ENCODE peak calls at places on chromosomes 3 and 15, in eight cellular contexts. G, Z, W, V, I, F, L and Q are unnamed samples.

GRCh38 chr15:60720084-60720483 is 241.1 kb upstream of the ICE2 start:
- DNase-seq in G (no peak), Z (no peak), W (no peak), V (no peak), I (no peak), F (no peak), L (no peak), Q (no peak)

GRCh38 chr3:191066669-191067068 is 132.4 kb upstream of the OSTN start:
- DNase-seq in G (no peak), Z (no peak), W (no peak), V (no peak), I (no peak), F (no peak), L (peak), Q (no peak)

GRCh38 chr3:127226946-127227842 is 34.3 kb downstream of the PRR23E start:
- DNase-seq in G (no peak), Z (peak), W (no peak), V (no peak), I (no peak), F (no peak), L (no peak), Q (no peak)

GRCh38 chr3:52536112-52536368 is 365 bp upstream of the UQCC5 start:
- DNase-seq in G (no peak), Z (no peak), W (no peak), V (no peak), I (no peak), F (no peak), L (no peak), Q (no peak)

GRCh38 chr3:25846282-25846681 is 56.4 kb downstream of the OXSM start:
- DNase-seq in G (no peak), Z (no peak), W (no peak), V (no peak), I (no peak), F (no peak), L (no peak), Q (no peak)

GRCh38 chr3:122937745-122938144 is 89.8 kb downstream of the SEMA5B start:
- DNase-seq in G (no peak), Z (no peak), W (no peak), V (no peak), I (no peak), F (no peak), L (no peak), Q (no peak)

GRCh38 chr3:149395107-149396089 is 17.9 kb upstream of the TM4SF1 start:
- DNase-seq in G (peak), Z (no peak), W (peak), V (no peak), I (no peak), F (peak), L (no peak), Q (no peak)

GRCh38 chr15:76376816-76377215 is 40.2 kb downstream of the ISL2 start:
- DNase-seq in G (no peak), Z (peak), W (no peak), V (no peak), I (no peak), F (no peak), L (no peak), Q (no peak)

GRCh38 chr3:99875573-99875924 is 57.9 kb downstream of the CMSS1 start:
- DNase-seq in G (no peak), Z (no peak), W (no peak), V (no peak), I (no peak), F (no peak), L (no peak), Q (no peak)

GRCh38 chr3:120348981-120349818 is at the start of gene LRRC58:
- DNase-seq in G (peak), Z (peak), W (peak), V (peak), I (peak), F (peak), L (peak), Q (peak)
- TF ChIP-seq CTCF in G (no peak), Z (peak), W (peak), V (peak), I (no peak), F (no peak), L (peak), Q (peak)

GRCh38 chr15:47682661-47683060 is 34.6 kb upstream of the SEMA6D start:
- DNase-seq in G (no peak), Z (no peak), W (no peak), V (no peak), I (no peak), F (no peak), L (no peak), Q (no peak)
- TF ChIP-seq CTCF in G (no peak), Z (no peak), W (no peak), V (no peak), I (no peak), F (no peak), L (no peak), Q (no peak)

GRCh38 chr3:54963621-54964020 is 35.8 kb upstream of the LRTM1 start:
- DNase-seq in G (no peak), Z (no peak), W (no peak), V (no peak), I (no peak), F (no peak), L (no peak), Q (no peak)

GRCh38 chr3:54964081-54964480 is 36.2 kb upstream of the LRTM1 start:
- DNase-seq in G (no peak), Z (no peak), W (no peak), V (no peak), I (no peak), F (no peak), L (no peak), Q (no peak)

GRCh38 chr3:54967586-54968244 is 39.9 kb upstream of the LRTM1 start:
- DNase-seq in G (no peak), Z (no peak), W (no peak), V (no peak), I (no peak), F (no peak), L (no peak), Q (no peak)

GRCh38 chr3:54966979-54967378 is 39.1 kb upstream of the LRTM1 start:
- DNase-seq in G (no peak), Z (no peak), W (no peak), V (no peak), I (no peak), F (no peak), L (no peak), Q (no peak)

DNA sequence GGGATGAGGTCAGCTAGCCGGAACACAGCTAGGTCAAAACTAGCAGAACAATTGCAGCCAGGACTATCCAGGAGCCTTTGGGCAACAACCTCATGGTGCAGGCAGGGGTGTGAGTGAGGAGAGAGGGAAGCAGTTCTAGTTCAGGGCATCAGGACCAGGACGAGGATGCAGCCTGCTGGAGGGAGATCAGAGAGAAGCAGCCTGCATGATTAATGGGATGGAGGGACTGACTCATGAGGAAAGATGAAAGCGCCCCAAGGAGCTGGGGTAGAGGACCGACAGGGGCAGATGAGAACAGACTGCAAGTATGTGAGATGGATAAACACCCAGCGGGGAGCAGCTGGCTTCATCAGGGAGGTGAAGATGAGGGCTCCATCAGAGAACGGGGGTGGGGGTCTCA is 37.9 kb upstream of the LRTM1 start:
- DNase-seq in G (no peak), Z (no peak), W (no peak), V (no peak), I (no peak), F (no peak), L (peak), Q (no peak)
- TF ChIP-seq CTCF in G (no peak), Z (no peak), W (no peak), V (no peak), I (no peak), F (no peak), L (no peak), Q (no peak)

GRCh38 chr3:183542355-183542754 is 13.2 kb downstream of the KLHL6 start:
- DNase-seq in G (no peak), Z (no peak), W (no peak), V (no peak), I (no peak), F (no peak), L (no peak), Q (no peak)

GRCh38 chr3:183539821-183540220 is 15.7 kb downstream of the KLHL6 start:
- DNase-seq in G (no peak), Z (no peak), W (no peak), V (no peak), I (no peak), F (no peak), L (no peak), Q (no peak)

GRCh38 chr3:183540501-183541234 is 14.8 kb downstream of the KLHL6 start:
- DNase-seq in G (no peak), Z (no peak), W (peak), V (no peak), I (no peak), F (no peak), L (no peak), Q (no peak)

GRCh38 chr3:183541738-183542137 is 13.8 kb downstream of the KLHL6 start:
- DNase-seq in G (no peak), Z (no peak), W (peak), V (no peak), I (no peak), F (no peak), L (no peak), Q (no peak)

GRCh38 chr3:183541235-183541655 is 14.3 kb downstream of the KLHL6 start:
- DNase-seq in G (no peak), Z (no peak), W (no peak), V (no peak), I (no peak), F (no peak), L (no peak), Q (no peak)
- TF ChIP-seq CTCF in G (no peak), Z (no peak), W (no peak), V (no peak), I (no peak), F (no peak), L (no peak), Q (no peak)

DNA sequence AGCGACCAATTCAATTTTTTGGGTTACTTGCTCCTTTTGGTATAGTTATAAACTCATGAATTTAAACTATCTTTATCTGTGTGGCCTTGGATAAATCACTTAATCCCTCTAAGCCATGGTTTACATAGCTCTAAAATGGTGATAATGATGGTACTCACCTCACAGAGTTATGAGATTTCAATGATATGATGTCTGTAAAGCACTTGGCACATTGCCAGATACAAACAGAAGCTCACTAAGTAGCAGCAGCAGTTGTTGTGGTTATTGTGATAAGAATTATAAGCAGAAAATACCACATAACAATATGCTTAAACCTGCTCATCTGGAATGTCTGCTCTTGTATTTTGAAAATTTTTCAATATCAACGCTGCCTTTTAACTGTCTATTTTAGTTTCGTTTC is 185.1 kb upstream of the SNTN start:
- DNase-seq in G (no peak), Z (no peak), W (no peak), V (no peak), I (no peak), F (no peak), L (no peak), Q (no peak)
- TF ChIP-seq CTCF in G (no peak), Z (no peak), W (no peak), V (no peak), I (no peak), F (no peak), L (no peak), Q (no peak)

DNA sequence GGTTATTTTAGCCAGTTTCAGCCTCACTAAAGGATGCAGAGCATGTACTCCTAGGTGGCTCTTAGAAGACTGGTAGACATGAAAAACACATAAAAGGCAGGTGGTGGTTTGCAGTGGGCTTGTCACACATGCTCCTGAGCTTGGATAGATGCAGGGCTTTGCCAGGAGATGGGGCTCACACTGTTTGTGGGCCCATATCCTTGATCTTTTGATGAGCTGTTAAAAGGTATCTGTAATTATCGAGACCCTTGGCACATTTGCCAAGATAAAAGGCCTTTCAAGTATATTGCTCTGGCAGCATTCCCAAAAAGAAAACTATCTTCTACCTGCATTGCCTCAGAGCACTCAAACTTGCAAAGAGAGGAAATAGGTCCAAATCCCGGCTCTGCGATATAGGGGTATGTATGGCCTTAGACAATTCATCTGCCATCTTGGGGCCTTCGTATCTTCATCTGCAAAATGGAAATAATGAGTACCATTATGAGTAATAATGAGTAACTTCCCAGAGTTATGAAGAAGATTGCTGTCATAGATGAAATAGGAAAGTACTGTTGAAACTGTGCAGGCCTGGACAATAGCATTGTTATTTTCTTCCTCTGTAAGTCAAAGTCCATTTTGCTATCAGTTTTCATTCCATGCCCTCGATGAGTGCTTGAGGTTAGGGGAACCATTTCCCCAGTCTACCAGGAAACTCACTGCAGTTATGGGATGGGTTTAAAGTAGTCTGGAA is 172.7 kb downstream of the SYNPR start:
- DNase-seq in G (no peak), Z (no peak), W (no peak), V (no peak), I (no peak), F (no peak), L (no peak), Q (no peak)
- TF ChIP-seq CTCF in G (no peak), Z (no peak), W (no peak), V (no peak), I (no peak), F (no peak), L (no peak), Q (no peak)

GRCh38 chr3:78204977-78205376 is 1165.1 kb downstream of the ROBO2 start:
- DNase-seq in G (peak), Z (no peak), W (no peak), V (no peak), I (no peak), F (no peak), L (peak), Q (peak)
- TF ChIP-seq CTCF in G (no peak), Z (peak), W (peak), V (no peak), I (no peak), F (no peak), L (peak), Q (peak)

DNA sequence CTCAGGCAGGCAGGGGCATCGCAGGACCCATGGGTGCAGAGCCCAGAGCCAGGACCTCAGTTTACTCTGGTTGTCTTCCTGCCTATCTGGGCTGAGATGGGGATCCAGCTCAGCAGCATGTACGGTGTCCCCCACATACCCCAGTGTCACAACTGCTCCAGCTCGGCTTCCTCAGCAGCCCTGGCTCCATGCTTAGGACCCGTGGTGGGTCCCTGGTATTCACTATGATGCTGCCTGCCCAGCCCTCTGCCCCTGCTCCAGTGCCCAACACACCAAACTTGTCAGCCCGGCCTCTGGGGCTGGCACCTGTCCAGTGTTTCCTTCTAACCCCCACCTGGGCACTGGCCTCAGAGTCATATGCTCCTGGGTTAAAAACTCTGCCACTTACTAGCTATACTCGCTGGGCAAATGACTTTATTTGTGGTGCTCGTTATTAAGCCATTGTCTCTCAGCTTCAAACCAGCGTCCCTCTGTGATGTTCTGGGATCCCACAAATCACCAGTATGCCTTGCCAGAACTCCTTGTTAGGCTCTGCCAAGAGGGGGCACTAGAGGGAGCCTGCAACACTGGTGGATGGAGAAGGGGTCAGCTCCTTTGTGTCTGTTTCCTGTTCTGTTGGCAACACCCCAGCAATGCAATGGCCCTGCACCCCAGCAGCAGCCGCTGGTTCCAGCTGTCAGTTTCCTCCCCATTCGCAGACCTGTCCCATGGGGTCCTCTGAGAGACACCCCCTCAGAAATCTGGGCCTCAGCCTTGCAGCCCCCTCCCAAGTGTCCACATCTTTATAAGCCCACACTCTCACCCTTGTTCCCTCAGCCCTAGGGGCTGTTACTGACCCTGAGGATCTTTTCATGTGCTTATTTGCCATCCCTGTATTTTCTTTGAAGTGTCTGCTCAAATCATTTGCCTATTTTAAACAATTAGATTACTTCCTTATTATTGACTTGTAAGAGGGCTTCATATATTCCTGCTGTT is 24.1 kb upstream of the MRPS22 start:
- DNase-seq in G (peak), Z (peak), W (no peak), V (no peak), I (no peak), F (no peak), L (no peak), Q (no peak)
- TF ChIP-seq CTCF in G (no peak), Z (peak), W (peak), V (no peak), I (no peak), F (no peak), L (peak), Q (peak)